ENCODE peak calls at places on chromosomes 1 and 21, in nine cellular contexts. G is neural crest cell; S is NCI-H146; J is EL; U is sciatic nerve; Z is stimulated activated CD4-positive, alpha-beta T cell treated with anti-CD3 and anti-CD28 coated beads, Interleukin-4, amount 100 ng/mL, for 1 hour; T is neural progenitor cell; X is heart left ventricle; P is kidney epithelial cell. V is an unnamed sample.

GRCh38 chr1:193634470-193634869 is 448.1 kb upstream of the B3GALT2 start:
- DNase-seq in G (no peak), U (no peak), X (no peak), P (no peak), S (no peak), T (no peak), J (no peak), Z (no peak), V (no peak)

GRCh38 chr1:8397511-8397910 is 79.6 kb downstream of the SLC45A1 start:
- DNase-seq in G (no peak), T (no peak), S (no peak), Z (no peak), J (peak; percentile 40), X (no peak), P (no peak), U (no peak), V (no peak)

GRCh38 chr1:223472057-223472456 is 78.8 kb downstream of the CCDC185 start:
- DNase-seq in P (no peak), X (no peak), S (no peak), Z (no peak), J (no peak), G (no peak), T (no peak), U (no peak), V (no peak)

GRCh38 chr1:20726107-20726911 is 6.2 kb downstream of the SH2D5 start:
- DNase-seq in S (no peak), U (peak; percentile 42), X (no peak), J (no peak), P (no peak), Z (no peak), T (no peak), G (no peak), V (no peak)

GRCh38 chr1:154474802-154475201 is 27.2 kb upstream of the TDRD10 start:
- DNase-seq in G (no peak), S (no peak), T (no peak), U (peak; percentile 85), J (peak; percentile 88), Z (no peak), X (peak; percentile 37), P (peak; percentile 88), V (peak; percentile 96)

GRCh38 chr1:161792740-161793139 is 26.6 kb downstream of the ATF6 start:
- DNase-seq in Z (no peak), X (no peak), U (no peak), T (peak; percentile 38), G (no peak), P (peak; percentile 57), S (peak; percentile 48), J (peak; percentile 82), V (peak; percentile 71)

GRCh38 chr1:21346304-21347071 is 56.2 kb upstream of the ECE1 start:
- DNase-seq in T (no peak), S (no peak), G (no peak), Z (no peak), X (no peak), J (no peak), P (no peak), U (no peak), V (no peak)

GRCh38 chr1:33036051-33036525 is 595 bp downstream of the AK2 start:
- DNase-seq in Z (no peak), X (no peak), J (peak; percentile 45), S (no peak), U (no peak), P (no peak), T (peak; percentile 26), G (no peak), V (no peak)

GRCh38 chr1:35691080-35691479 is 27.6 kb downstream of the C1orf216 start:
- DNase-seq in Z (no peak), J (no peak), S (peak; percentile 80), U (no peak), X (no peak), G (no peak), T (peak; percentile 68), P (no peak), V (no peak)

GRCh38 chr1:44557756-44558155 is 116.5 kb downstream of the TMEM53 start:
- DNase-seq in T (no peak), X (no peak), P (no peak), S (no peak), Z (no peak), J (peak; percentile 39), U (no peak), G (no peak), V (no peak)

GRCh38 chr1:171257207-171258052 is 9.1 kb downstream of the FMO1 start:
- DNase-seq in Z (no peak), X (no peak), P (no peak), T (no peak), J (peak; percentile 37), G (no peak), U (peak; percentile 63), S (peak; percentile 10), V (no peak)

GRCh38 chr1:201138311-201138840 is 11.4 kb upstream of the ASCL5 start:
- DNase-seq in X (no peak), G (no peak), T (no peak), P (no peak), U (no peak), S (no peak), Z (no peak), J (no peak), V (no peak)

GRCh38 chr1:153474349-153474748 is 13.9 kb upstream of the S100A7 start:
- DNase-seq in T (no peak), G (no peak), Z (no peak), X (no peak), S (no peak), J (no peak), P (no peak), U (no peak), V (no peak)

GRCh38 chr1:50266509-50266908 is 156.7 kb downstream of the DMRTA2 start:
- DNase-seq in G (no peak), S (no peak), P (no peak), U (no peak), J (peak; percentile 2), Z (no peak), T (no peak), X (no peak), V (no peak)

GRCh38 chr21:22456241-22456640 is 1458.0 kb downstream of the NCAM2 start:
- DNase-seq in S (no peak), T (no peak), J (no peak), Z (no peak), P (no peak), U (no peak), G (no peak), X (no peak), V (no peak)

GRCh38 chr1:155012052-155012546 is 9.5 kb downstream of the ZBTB7B start:
- DNase-seq in S (peak; percentile 48), X (peak; percentile 61), T (peak; percentile 89), J (no peak), P (no peak), U (peak; percentile 88), Z (no peak), G (no peak), V (peak; percentile 92)

V was measured in Ammon's horn.